ENCODE peak calls at places on chromosomes 7 and 10, in five cellular contexts. One of them, this sample, is unnamed.

GRCh38 chr7:6271091-6271658 is 1.2 kb downstream of the CYTH3 start:
- DNase-seq in fibroblast of the aortic adventitia: peak; percentile 58
- DNase-seq in fibroblast of mammary gland: peak; percentile 70
- DNase-seq in B cell: peak; percentile 76
- DNase-seq in astrocyte: no peak
- DNase-seq in this sample: peak; percentile 87

GRCh38 chr7:6035686-6036085 is 4.5 kb downstream of the ANKRD61 start:
- DNase-seq in fibroblast of the aortic adventitia: no peak
- DNase-seq in fibroblast of mammary gland: no peak
- DNase-seq in B cell: no peak
- DNase-seq in astrocyte: no peak
- DNase-seq in this sample: no peak

GRCh38 chr10:16116404-16117304 is 256.3 kb upstream of the MINDY3 start:
- DNase-seq in fibroblast of the aortic adventitia: peak; percentile 4
- DNase-seq in fibroblast of mammary gland: peak; percentile 33
- DNase-seq in B cell: no peak
- DNase-seq in astrocyte: no peak
- DNase-seq in this sample: no peak

GRCh38 chr7:123682690-123683089 is 27.0 kb downstream of the LMOD2 start:
- DNase-seq in fibroblast of the aortic adventitia: peak; percentile 81
- DNase-seq in fibroblast of mammary gland: peak; percentile 69
- DNase-seq in B cell: no peak
- DNase-seq in astrocyte: peak; percentile 60
- DNase-seq in this sample: no peak

GRCh38 chr10:49172204-49173132 is 15.7 kb downstream of the TMEM273 start:
- DNase-seq in fibroblast of the aortic adventitia: no peak
- DNase-seq in fibroblast of mammary gland: no peak
- DNase-seq in B cell: no peak
- DNase-seq in astrocyte: no peak
- DNase-seq in this sample: no peak

GRCh38 chr7:150966002-150966401 is 12.1 kb downstream of the KCNH2 start:
- DNase-seq in fibroblast of the aortic adventitia: no peak
- DNase-seq in fibroblast of mammary gland: no peak
- DNase-seq in B cell: no peak
- DNase-seq in astrocyte: no peak
- DNase-seq in this sample: no peak

GRCh38 chr7:132461043-132461592 is 115.2 kb downstream of the PLXNA4 start:
- DNase-seq in fibroblast of the aortic adventitia: no peak
- DNase-seq in fibroblast of mammary gland: no peak
- DNase-seq in B cell: no peak
- DNase-seq in astrocyte: no peak
- DNase-seq in this sample: no peak

GRCh38 chr7:100516135-100516812 is 22.7 kb upstream of the AGFG2 start:
- DNase-seq in fibroblast of the aortic adventitia: peak; percentile 97
- DNase-seq in fibroblast of mammary gland: peak; percentile 96
- DNase-seq in B cell: no peak
- DNase-seq in astrocyte: peak; percentile 95
- DNase-seq in this sample: no peak

GRCh38 chr7:130367836-130368235 is 12.5 kb upstream of the CPA1 start:
- DNase-seq in fibroblast of the aortic adventitia: no peak
- DNase-seq in fibroblast of mammary gland: no peak
- DNase-seq in B cell: no peak
- DNase-seq in astrocyte: no peak
- DNase-seq in this sample: no peak

GRCh38 chr10:73910764-73911552 is at the start of gene PLAU:
- DNase-seq in fibroblast of the aortic adventitia: no peak
- DNase-seq in fibroblast of mammary gland: no peak
- DNase-seq in B cell: peak; percentile 68
- DNase-seq in astrocyte: no peak
- DNase-seq in this sample: peak; percentile 86

GRCh38 chr7:7177044-7177517 is 5.3 kb upstream of the C1GALT1 start:
- DNase-seq in fibroblast of the aortic adventitia: peak; percentile 81
- DNase-seq in fibroblast of mammary gland: peak; percentile 83
- DNase-seq in B cell: no peak
- DNase-seq in astrocyte: peak; percentile 90
- DNase-seq in this sample: no peak

GRCh38 chr7:90563286-90563685 is 32.8 kb upstream of the CDK14 start:
- DNase-seq in fibroblast of the aortic adventitia: no peak
- DNase-seq in fibroblast of mammary gland: no peak
- DNase-seq in B cell: no peak
- DNase-seq in astrocyte: no peak
- DNase-seq in this sample: no peak

DNA sequence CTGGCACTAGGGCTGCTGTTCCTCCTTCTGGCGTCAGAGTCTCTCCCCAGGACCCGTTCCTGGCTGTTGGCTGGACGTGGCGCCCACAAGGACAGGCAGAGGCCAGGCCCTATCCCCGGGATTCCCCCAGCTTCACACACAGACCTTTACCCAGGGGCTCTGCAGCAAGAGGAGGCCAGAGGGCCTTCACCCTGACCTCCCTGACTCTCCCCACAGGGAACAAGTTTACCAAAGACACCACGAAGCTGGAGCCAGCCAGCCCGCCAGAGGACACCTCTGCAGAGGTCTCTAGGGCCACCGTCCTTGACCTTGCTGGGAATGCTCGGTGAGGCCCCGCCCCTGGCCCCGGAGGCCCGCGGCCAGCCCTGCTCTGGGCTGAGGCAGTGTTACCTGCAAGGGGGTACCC is 82.2 kb downstream of the GTF2IRD1 start:
- DNase-seq in fibroblast of the aortic adventitia: no peak
- DNase-seq in fibroblast of mammary gland: no peak
- DNase-seq in B cell: no peak
- DNase-seq in astrocyte: no peak
- DNase-seq in this sample: no peak
- TF ChIP-seq CTCF in fibroblast of the aortic adventitia: no peak
- TF ChIP-seq CTCF in fibroblast of mammary gland: no peak
- TF ChIP-seq CTCF in B cell: no peak
- TF ChIP-seq CTCF in astrocyte: no peak
- TF ChIP-seq CTCF in this sample: no peak

DNA sequence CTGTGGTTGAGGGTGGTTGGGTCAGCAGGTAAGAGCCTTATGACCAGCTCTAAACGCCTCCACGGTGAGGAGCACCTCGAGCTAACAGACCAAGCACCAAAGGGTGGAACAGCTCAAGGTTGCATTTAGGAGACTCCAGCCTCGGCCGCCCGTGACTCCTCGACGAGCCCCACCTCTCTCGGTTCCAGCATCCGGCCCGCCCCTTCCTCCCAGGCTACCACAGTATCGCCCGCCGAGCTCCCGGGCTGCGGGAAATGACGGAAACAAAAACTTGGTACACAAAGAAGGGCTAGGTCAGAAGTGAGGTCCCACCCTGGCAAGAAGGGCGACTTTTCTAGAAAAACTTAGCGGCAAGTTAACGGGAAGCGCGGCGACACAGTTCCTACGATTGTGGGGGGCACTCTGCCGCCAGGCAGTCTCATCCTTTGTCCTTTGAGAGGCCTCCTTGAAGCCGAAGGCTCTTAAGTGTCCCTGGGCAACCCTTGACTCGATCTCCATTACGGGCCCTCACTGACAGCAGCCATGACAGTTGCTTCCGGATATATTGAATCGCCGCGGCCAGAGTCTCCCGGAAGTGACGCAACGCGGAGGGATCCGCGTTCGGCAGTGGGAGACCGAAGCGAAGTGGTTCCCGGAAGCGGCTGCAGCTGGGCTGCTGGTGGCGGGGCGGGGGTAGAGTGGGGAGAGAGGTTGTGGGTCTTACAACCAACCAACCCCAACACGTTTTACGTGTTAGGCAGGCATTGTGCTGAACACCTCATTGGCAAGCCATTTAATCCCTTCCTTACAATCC is 40.2 kb upstream of the ZNF518A start:
- DNase-seq in fibroblast of the aortic adventitia: peak; percentile 97
- DNase-seq in fibroblast of mammary gland: peak; percentile 96
- DNase-seq in B cell: peak; percentile 78
- DNase-seq in astrocyte: peak; percentile 97
- DNase-seq in this sample: no peak
- TF ChIP-seq CTCF in fibroblast of the aortic adventitia: no peak
- TF ChIP-seq CTCF in fibroblast of mammary gland: no peak
- TF ChIP-seq CTCF in B cell: no peak
- TF ChIP-seq CTCF in astrocyte: no peak
- TF ChIP-seq CTCF in this sample: no peak

DNA sequence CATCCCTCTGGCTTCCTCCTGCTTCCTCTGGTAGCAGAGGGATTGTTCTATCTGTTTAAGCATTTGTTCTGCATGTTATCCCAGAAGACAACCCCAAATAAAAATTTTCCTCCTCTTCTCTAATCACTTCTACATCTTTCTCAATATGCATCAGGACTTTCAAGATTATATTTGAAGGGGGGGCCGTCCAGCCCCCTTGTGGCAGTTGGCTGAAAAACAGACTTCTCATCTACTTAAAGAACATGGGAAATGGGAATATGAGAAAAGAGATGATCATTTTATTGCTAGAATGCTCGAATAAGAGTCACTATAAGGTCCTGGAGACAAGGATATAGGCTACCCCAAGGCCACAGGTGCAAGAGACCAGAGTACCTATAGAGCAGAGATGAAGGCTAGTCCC is 466.0 kb downstream of the REEP3 start:
- DNase-seq in fibroblast of the aortic adventitia: no peak
- DNase-seq in fibroblast of mammary gland: no peak
- DNase-seq in B cell: no peak
- DNase-seq in astrocyte: no peak
- DNase-seq in this sample: no peak
- TF ChIP-seq CTCF in fibroblast of the aortic adventitia: no peak
- TF ChIP-seq CTCF in fibroblast of mammary gland: no peak
- TF ChIP-seq CTCF in B cell: peak; percentile 14
- TF ChIP-seq CTCF in astrocyte: no peak
- TF ChIP-seq CTCF in this sample: no peak

GRCh38 chr10:87503892-87504291 is 801 bp upstream of the MINPP1 start:
- DNase-seq in fibroblast of the aortic adventitia: no peak
- DNase-seq in fibroblast of mammary gland: peak; percentile 64
- DNase-seq in B cell: no peak
- DNase-seq in astrocyte: peak; percentile 58
- DNase-seq in this sample: no peak

GRCh38 chr10:87504667-87505365 is at the start of gene MINPP1:
- DNase-seq in fibroblast of the aortic adventitia: peak; percentile 78
- DNase-seq in fibroblast of mammary gland: peak; percentile 81
- DNase-seq in B cell: peak; percentile 71
- DNase-seq in astrocyte: peak; percentile 80
- DNase-seq in this sample: peak; percentile 94

GRCh38 chr10:87506988-87507387 is 2.3 kb downstream of the MINPP1 start:
- DNase-seq in fibroblast of the aortic adventitia: no peak
- DNase-seq in fibroblast of mammary gland: no peak
- DNase-seq in B cell: no peak
- DNase-seq in astrocyte: no peak
- DNase-seq in this sample: no peak

GRCh38 chr10:87504307-87504666 is 406 bp upstream of the MINPP1 start:
- DNase-seq in fibroblast of the aortic adventitia: no peak
- DNase-seq in fibroblast of mammary gland: no peak
- DNase-seq in B cell: no peak
- DNase-seq in astrocyte: no peak
- DNase-seq in this sample: no peak

GRCh38 chr10:87505366-87506113 is 847 bp downstream of the MINPP1 start:
- DNase-seq in fibroblast of the aortic adventitia: peak; percentile 39
- DNase-seq in fibroblast of mammary gland: peak; percentile 59
- DNase-seq in B cell: peak; percentile 66
- DNase-seq in astrocyte: peak; percentile 26
- DNase-seq in this sample: no peak
- TF ChIP-seq CTCF in fibroblast of the aortic adventitia: peak; percentile 67
- TF ChIP-seq CTCF in fibroblast of mammary gland: peak; percentile 52
- TF ChIP-seq CTCF in B cell: peak; percentile 58
- TF ChIP-seq CTCF in astrocyte: peak; percentile 19
- TF ChIP-seq CTCF in this sample: peak; percentile 68

GRCh38 chr10:109450702-109451101 is 472.6 kb downstream of the XPNPEP1 start:
- DNase-seq in fibroblast of the aortic adventitia: no peak
- DNase-seq in fibroblast of mammary gland: no peak
- DNase-seq in B cell: no peak
- DNase-seq in astrocyte: no peak
- DNase-seq in this sample: no peak

GRCh38 chr10:109456566-109457361 is 466.5 kb downstream of the XPNPEP1 start:
- DNase-seq in fibroblast of the aortic adventitia: no peak
- DNase-seq in fibroblast of mammary gland: no peak
- DNase-seq in B cell: no peak
- DNase-seq in astrocyte: no peak
- DNase-seq in this sample: peak; percentile 84

GRCh38 chr10:109454691-109455090 is 468.6 kb downstream of the XPNPEP1 start:
- DNase-seq in fibroblast of the aortic adventitia: no peak
- DNase-seq in fibroblast of mammary gland: no peak
- DNase-seq in B cell: no peak
- DNase-seq in astrocyte: no peak
- DNase-seq in this sample: no peak

GRCh38 chr10:109451879-109452278 is 471.4 kb downstream of the XPNPEP1 start:
- DNase-seq in fibroblast of the aortic adventitia: no peak
- DNase-seq in fibroblast of mammary gland: no peak
- DNase-seq in B cell: no peak
- DNase-seq in astrocyte: no peak
- DNase-seq in this sample: no peak
- TF ChIP-seq CTCF in fibroblast of the aortic adventitia: no peak
- TF ChIP-seq CTCF in fibroblast of mammary gland: no peak
- TF ChIP-seq CTCF in B cell: no peak
- TF ChIP-seq CTCF in astrocyte: no peak
- TF ChIP-seq CTCF in this sample: no peak

GRCh38 chr7:731440-732085 is 4.5 kb upstream of the PRKAR1B start:
- DNase-seq in fibroblast of the aortic adventitia: no peak
- DNase-seq in fibroblast of mammary gland: no peak
- DNase-seq in B cell: no peak
- DNase-seq in astrocyte: no peak
- DNase-seq in this sample: no peak

GRCh38 chr7:730501-731439 is 3.7 kb upstream of the PRKAR1B start:
- DNase-seq in fibroblast of the aortic adventitia: no peak
- DNase-seq in fibroblast of mammary gland: no peak
- DNase-seq in B cell: peak; percentile 16
- DNase-seq in astrocyte: no peak
- DNase-seq in this sample: no peak

GRCh38 chr7:732556-732955 is 5.5 kb upstream of the PRKAR1B start:
- DNase-seq in fibroblast of the aortic adventitia: no peak
- DNase-seq in fibroblast of mammary gland: no peak
- DNase-seq in B cell: no peak
- DNase-seq in astrocyte: no peak
- DNase-seq in this sample: no peak

GRCh38 chr7:734214-734613 is 7.1 kb upstream of the PRKAR1B start:
- DNase-seq in fibroblast of the aortic adventitia: no peak
- DNase-seq in fibroblast of mammary gland: no peak
- DNase-seq in B cell: no peak
- DNase-seq in astrocyte: no peak
- DNase-seq in this sample: no peak

DNA sequence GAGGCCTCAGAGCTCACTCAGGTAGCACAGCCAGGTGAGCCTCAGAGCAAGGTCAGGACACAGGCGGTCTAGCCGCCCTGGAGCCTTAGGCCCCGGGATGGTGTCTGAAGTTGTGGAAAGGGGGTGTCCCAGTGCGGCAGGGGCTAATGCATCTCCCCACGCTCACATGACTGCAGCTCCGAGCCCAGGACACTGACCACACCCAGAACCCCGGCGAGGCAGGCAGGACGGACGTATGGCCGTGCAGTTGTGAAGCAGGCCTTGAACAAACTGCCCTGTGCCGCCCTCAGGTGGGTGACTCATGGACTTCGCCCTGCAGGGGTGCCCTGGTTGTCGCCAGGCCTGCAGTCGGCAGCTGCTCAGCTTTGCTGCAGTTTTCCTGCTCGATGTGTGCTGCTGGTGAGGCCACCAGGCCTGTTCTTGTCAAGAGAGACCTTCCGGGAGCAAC is 5.0 kb upstream of the PRKAR1B start:
- DNase-seq in fibroblast of the aortic adventitia: no peak
- DNase-seq in fibroblast of mammary gland: no peak
- DNase-seq in B cell: peak; percentile 29
- DNase-seq in astrocyte: peak; percentile 22
- DNase-seq in this sample: peak; percentile 83
- TF ChIP-seq CTCF in fibroblast of the aortic adventitia: no peak
- TF ChIP-seq CTCF in fibroblast of mammary gland: no peak
- TF ChIP-seq CTCF in B cell: no peak
- TF ChIP-seq CTCF in astrocyte: no peak
- TF ChIP-seq CTCF in this sample: peak; percentile 28

This sample was measured in osteocyte.